ENCODE peak calls at places on chromosome 4, in nine cellular contexts. T, S, G, H, O, E, P, K and Z are unnamed samples.

GRCh38 chr4:148980782-148981181 is 538.6 kb upstream of the NR3C2 start:
- DNase-seq in S (no peak), P (no peak), O (no peak), K (no peak), T (no peak), E (no peak), G (no peak), H (no peak), Z (no peak)

GRCh38 chr4:139887962-139888735 is 222.5 kb downstream of the MGST2 start:
- DNase-seq in T (no peak), H (no peak), P (peak), S (no peak), O (no peak), G (no peak), K (peak), E (peak), Z (no peak)

GRCh38 chr4:139986621-139987510 is 167.1 kb downstream of the MAML3 start:
- DNase-seq in P (no peak), H (no peak), E (no peak), O (no peak), T (no peak), S (no peak), K (no peak), G (no peak), Z (no peak)

GRCh38 chr4:122117743-122118142 is 34.4 kb upstream of the BLTP1 start:
- DNase-seq in S (no peak), G (no peak), E (no peak), K (no peak), P (no peak), T (no peak), H (no peak), O (no peak), Z (no peak)

GRCh38 chr4:148203056-148203898 is 238.9 kb downstream of the NR3C2 start:
- DNase-seq in G (peak), E (peak), P (no peak), S (no peak), T (no peak), H (no peak), K (peak), O (no peak), Z (no peak)

GRCh38 chr4:14856076-14856926 is 146.0 kb upstream of the CPEB2 start:
- DNase-seq in S (peak), E (no peak), P (peak), O (peak), T (no peak), K (peak), H (peak), G (peak), Z (peak)

GRCh38 chr4:76547167-76547760 is 112.2 kb downstream of the SHROOM3 start:
- DNase-seq in H (no peak), O (no peak), G (no peak), P (no peak), K (no peak), E (no peak), T (no peak), S (no peak), Z (no peak)

GRCh38 chr4:92305148-92305877 is 1.5 kb downstream of the GRID2 start:
- DNase-seq in G (peak), O (no peak), H (no peak), K (peak), E (peak), S (peak), T (peak), P (peak), Z (no peak)

GRCh38 chr4:16607241-16607640 is 291.2 kb downstream of the LDB2 start:
- DNase-seq in O (no peak), E (peak), G (no peak), K (no peak), H (no peak), T (no peak), P (no peak), S (no peak), Z (no peak)

GRCh38 chr4:16607693-16608092 is 290.8 kb downstream of the LDB2 start:
- DNase-seq in E (no peak), G (no peak), S (no peak), K (no peak), H (no peak), P (no peak), O (no peak), T (no peak), Z (no peak)

GRCh38 chr4:16608611-16609125 is 289.8 kb downstream of the LDB2 start:
- DNase-seq in G (no peak), K (no peak), O (no peak), T (no peak), P (no peak), S (no peak), H (no peak), E (no peak), Z (no peak)

GRCh38 chr4:16608123-16608522 is 290.3 kb downstream of the LDB2 start:
- DNase-seq in H (no peak), E (peak), S (no peak), O (no peak), G (no peak), P (no peak), K (no peak), T (no peak), Z (no peak)

GRCh38 chr4:16609170-16609758 is 289.2 kb downstream of the LDB2 start:
- DNase-seq in P (no peak), O (no peak), T (no peak), S (no peak), G (no peak), E (no peak), K (no peak), H (no peak), Z (no peak)
- H3K27ac ChIP-seq in P (no peak), O (no peak), T (no peak), S (no peak), G (no peak), E (no peak), K (no peak), H (no peak), Z (no peak)

DNA sequence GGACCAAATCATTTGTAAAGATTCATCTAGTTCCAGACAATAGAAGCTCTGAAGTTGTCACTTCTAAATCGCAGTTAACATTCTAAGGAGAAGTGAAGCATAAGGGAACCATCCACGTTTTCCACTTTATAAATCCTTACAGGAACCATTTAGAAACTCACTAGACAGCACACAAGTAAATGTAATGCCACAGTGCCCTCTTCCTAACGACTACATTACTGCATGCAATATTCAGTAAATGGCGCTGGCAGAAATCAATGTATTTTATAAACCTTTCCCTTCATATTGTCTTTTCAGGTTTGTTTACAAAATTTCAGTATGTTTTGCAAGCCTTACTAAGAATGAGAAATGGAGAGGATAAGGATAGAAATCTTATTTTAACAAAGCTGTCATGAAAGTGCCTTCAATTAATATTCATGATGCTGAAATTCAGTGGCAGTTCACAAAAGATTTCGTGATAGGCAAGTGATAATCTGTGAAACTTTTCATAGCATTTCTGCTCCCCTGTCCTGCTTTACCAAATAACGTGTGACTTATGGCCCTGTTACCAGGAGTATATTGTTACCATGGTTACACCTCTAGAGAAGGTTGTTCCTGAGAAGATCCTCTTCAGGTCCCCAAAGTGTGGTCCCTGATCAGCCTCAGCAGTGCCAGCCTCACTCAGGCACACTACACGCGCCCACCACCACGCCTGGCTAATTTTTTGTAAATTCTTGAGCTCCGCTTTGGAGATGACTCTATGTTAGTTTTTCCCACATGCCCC is 54.2 kb downstream of the TMA16 start:
- DNase-seq in K (no peak), G (no peak), P (no peak), E (peak), T (no peak), O (no peak), H (peak), S (no peak), Z (no peak)
- TF ChIP-seq POLR2AphosphoS5 in K (no peak), G (no peak), P (no peak), E (no peak), T (no peak), O (no peak), H (no peak), S (no peak), Z (no peak)

GRCh38 chr4:25567253-25567652 is 88.4 kb upstream of the SLC34A2 start:
- DNase-seq in S (no peak), E (peak), O (no peak), P (no peak), G (no peak), K (no peak), H (no peak), T (no peak), Z (no peak)

GRCh38 chr4:25569726-25570125 is 85.9 kb upstream of the SLC34A2 start:
- DNase-seq in P (no peak), G (no peak), H (no peak), E (no peak), S (no peak), K (no peak), O (no peak), T (no peak), Z (no peak)

GRCh38 chr4:25563071-25563564 is 92.5 kb upstream of the SLC34A2 start:
- DNase-seq in O (no peak), P (no peak), S (no peak), E (no peak), K (peak), G (no peak), T (no peak), H (no peak), Z (no peak)

GRCh38 chr4:25564836-25565235 is 90.8 kb upstream of the SLC34A2 start:
- DNase-seq in S (no peak), O (no peak), K (no peak), G (no peak), H (no peak), E (no peak), P (no peak), T (no peak), Z (no peak)

DNA sequence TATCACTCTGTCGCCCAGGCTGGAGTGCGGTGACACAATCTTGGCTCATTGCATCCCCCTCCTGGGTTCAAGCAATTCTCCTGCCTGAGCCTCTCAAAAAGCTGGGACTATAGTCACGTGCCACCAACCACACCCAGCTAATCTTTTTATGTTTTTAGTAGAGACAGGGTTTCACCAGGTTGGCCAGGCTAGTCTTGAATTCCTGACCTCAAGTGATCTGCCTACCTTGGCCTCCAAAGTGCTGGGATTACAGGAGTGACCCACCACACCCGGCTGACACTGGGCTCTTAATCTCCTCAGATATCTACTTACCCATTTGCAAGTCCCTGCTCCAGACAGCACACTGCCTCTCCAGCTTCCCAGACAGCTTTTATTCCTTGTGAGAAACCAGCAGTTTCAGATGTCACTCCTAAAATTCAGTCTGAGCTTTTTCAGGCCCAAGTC is 86.8 kb upstream of the SLC34A2 start:
- DNase-seq in P (no peak), S (no peak), H (no peak), O (no peak), K (peak), T (no peak), E (no peak), G (no peak), Z (no peak)
- H3K27ac ChIP-seq in P (no peak), S (no peak), H (no peak), O (no peak), K (peak), T (no peak), E (no peak), G (peak), Z (no peak)

GRCh38 chr4:5749568-5749967 is 38.6 kb downstream of the EVC start:
- DNase-seq in P (no peak), G (no peak), E (no peak), S (no peak), K (no peak), H (no peak), O (no peak), T (no peak), Z (peak)
- TF ChIP-seq POLR2AphosphoS5 in P (no peak), G (no peak), E (no peak), S (no peak), K (no peak), H (no peak), O (no peak), T (no peak), Z (no peak)

DNA sequence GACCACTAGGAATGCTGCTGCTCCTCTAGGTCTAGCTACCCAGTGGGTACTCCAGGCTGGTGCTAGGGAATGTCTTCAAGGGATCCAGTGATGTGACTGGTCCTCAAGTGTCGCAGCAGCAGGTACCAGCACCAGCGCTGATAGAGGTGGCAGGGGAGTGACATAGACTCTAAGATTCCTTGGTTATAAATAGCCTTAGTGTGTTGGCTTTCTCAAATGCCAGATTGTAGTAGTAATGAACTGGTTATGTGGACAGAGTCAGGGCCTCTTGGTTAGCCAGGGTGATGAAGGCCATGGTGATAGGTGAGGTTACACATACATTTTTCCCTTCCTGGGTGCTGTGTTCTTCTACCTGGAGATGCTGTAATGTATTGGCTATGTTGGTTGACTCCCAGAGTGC is 38.3 kb downstream of the DCLK2 start:
- DNase-seq in S (no peak), G (no peak), P (no peak), E (no peak), H (no peak), K (no peak), T (no peak), O (no peak), Z (no peak)
- H3K27ac ChIP-seq in S (no peak), G (no peak), P (no peak), E (no peak), H (no peak), K (no peak), T (no peak), O (no peak), Z (no peak)

DNA sequence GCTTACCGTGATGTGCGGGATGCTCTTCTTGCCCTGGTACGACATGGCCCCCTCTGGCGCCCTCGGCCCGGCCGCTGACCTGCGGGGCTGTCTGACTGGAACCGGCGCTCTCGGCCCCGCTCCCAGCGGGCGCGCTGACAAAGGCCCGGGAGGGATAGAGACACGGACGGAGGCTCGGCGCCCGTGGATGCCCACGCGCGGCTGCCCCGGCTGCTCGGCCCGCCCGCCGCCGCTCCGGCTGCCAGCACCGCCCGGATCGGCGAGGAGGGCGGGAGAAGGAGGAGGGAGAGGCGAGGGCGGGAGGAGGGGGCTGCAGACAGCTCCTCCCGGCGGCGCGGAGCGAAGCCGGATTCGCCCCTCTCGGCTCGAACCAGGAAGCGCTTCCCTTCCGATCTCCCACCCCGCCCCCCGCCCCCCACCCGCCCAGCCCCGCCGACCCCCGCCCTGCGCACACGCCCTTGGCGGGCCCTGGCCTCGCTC is 4.6 kb downstream of the CRMP1 start:
- DNase-seq in G (no peak), K (no peak), P (no peak), S (no peak), H (no peak), E (peak), O (no peak), T (no peak), Z (no peak)
- TF ChIP-seq POLR2AphosphoS5 in G (no peak), K (no peak), P (no peak), S (no peak), H (no peak), E (no peak), O (no peak), T (no peak), Z (no peak)

GRCh38 chr4:146407257-146407656 is 114.5 kb downstream of the SLC10A7 start:
- DNase-seq in T (no peak), G (no peak), O (no peak), H (no peak), K (no peak), P (no peak), S (no peak), E (no peak), Z (no peak)
- H3K27ac ChIP-seq in T (no peak), G (no peak), O (no peak), H (no peak), K (no peak), P (no peak), S (no peak), E (no peak), Z (no peak)